ENCODE peak calls at places on chromosomes 13 and 19, in five cellular contexts. Y is body of pancreas, E is ovary, P is lower lobe of right lung, V is dorsolateral prefrontal cortex. Z is an unnamed sample.

GRCh38 chr19:41328818-41329220 is 18.8 kb downstream of the CCDC97 start:
- DNase-seq in Y (peak; percentile 57), E (no peak), P (no peak), V (no peak), Z (peak; percentile 86)

GRCh38 chr19:28290963-28291657 is 921.8 kb downstream of the UQCRFS1 start:
- DNase-seq in Y (no peak), E (no peak), P (no peak), V (no peak), Z (no peak)

GRCh38 chr19:3056454-3057016 is 5.8 kb downstream of the TLE5 start:
- DNase-seq in Y (no peak), E (peak; percentile 61), P (no peak), V (no peak), Z (no peak)

GRCh38 chr13:89255844-89256406 is 1584.8 kb downstream of the SLITRK5 start:
- DNase-seq in Y (no peak), E (no peak), P (no peak), V (no peak), Z (no peak)

GRCh38 chr13:113641426-113641825 is 16.6 kb downstream of the ATP4B start:
- DNase-seq in Y (no peak), E (no peak), P (peak; percentile 14), V (no peak), Z (no peak)

GRCh38 chr19:3397266-3398022 is 31.1 kb downstream of the NFIC start:
- DNase-seq in Y (peak; percentile 68), E (no peak), P (peak; percentile 73), V (no peak), Z (no peak)

GRCh38 chr13:50644081-50644871 is 199.2 kb downstream of the DLEU7 start:
- DNase-seq in Y (no peak), E (no peak), P (no peak), V (no peak), Z (no peak)

GRCh38 chr13:93882086-93882651 is 597.3 kb downstream of the DCT start:
- DNase-seq in Y (no peak), E (no peak), P (no peak), V (no peak), Z (no peak)

GRCh38 chr19:3137139-3137538 is 1.3 kb downstream of the GNA15 start:
- DNase-seq in Y (no peak), E (peak; percentile 77), P (no peak), V (no peak), Z (no peak)

GRCh38 chr19:46840157-46840942 is 10.3 kb downstream of the AP2S1 start:
- DNase-seq in Y (peak; percentile 59), E (peak; percentile 67), P (no peak), V (peak; percentile 28), Z (no peak)

GRCh38 chr13:99351772-99352171 is 44.6 kb upstream of the GPR183 start:
- DNase-seq in Y (no peak), E (no peak), P (no peak), V (no peak), Z (no peak)

GRCh38 chr19:12195501-12195860 is 32.6 kb downstream of the ZNF136 start:
- DNase-seq in Y (no peak), E (no peak), P (no peak), V (no peak), Z (no peak)

GRCh38 chr13:57666554-57666953 is 35.0 kb downstream of the PCDH17 start:
- DNase-seq in Y (no peak), E (no peak), P (no peak), V (no peak), Z (no peak)

GRCh38 chr13:43232866-43233265 is 209.5 kb downstream of the DNAJC15 start:
- DNase-seq in Y (peak; percentile 26), E (no peak), P (no peak), V (no peak), Z (no peak)

GRCh38 chr19:46731007-46731501 is 14.1 kb upstream of the PRKD2 start:
- DNase-seq in Y (peak; percentile 65), E (no peak), P (peak; percentile 78), V (no peak), Z (peak; percentile 92)

GRCh38 chr13:36736119-36736726 is 62.4 kb downstream of the SERTM1 start:
- DNase-seq in Y (peak; percentile 58), E (peak; percentile 32), P (no peak), V (peak; percentile 42), Z (no peak)

GRCh38 chr19:5170329-5170745 is 170.3 kb downstream of the PTPRS start:
- DNase-seq in Y (no peak), E (peak; percentile 27), P (peak; percentile 55), V (no peak), Z (no peak)

GRCh38 chr13:39506559-39507390 is 96.2 kb downstream of the LHFPL6 start:
- DNase-seq in Y (no peak), E (no peak), P (no peak), V (no peak), Z (no peak)

GRCh38 chr13:110331362-110331761 is 24.3 kb downstream of the COL4A2 start:
- DNase-seq in Y (no peak), E (peak; percentile 70), P (no peak), V (no peak), Z (no peak)

GRCh38 chr13:35518337-35518736 is 41.8 kb upstream of the MAB21L1 start:
- DNase-seq in Y (no peak), E (no peak), P (no peak), V (no peak), Z (no peak)

GRCh38 chr19:15091918-15092753 is 10.1 kb downstream of the OR1I1 start:
- DNase-seq in Y (peak; percentile 88), E (no peak), P (no peak), V (no peak), Z (peak; percentile 29)

GRCh38 chr19:10751109-10751972 is 33.5 kb downstream of the DNM2 start:
- DNase-seq in Y (peak; percentile 75), E (no peak), P (peak; percentile 81), V (no peak), Z (peak; percentile 60)

GRCh38 chr19:38307597-38307996 is 3.5 kb downstream of the C19orf33 start:
- DNase-seq in Y (no peak), E (no peak), P (no peak), V (no peak), Z (no peak)

GRCh38 chr19:4504874-4505569 is 13.3 kb downstream of the PLIN4 start:
- DNase-seq in Y (no peak), E (no peak), P (no peak), V (no peak), Z (peak; percentile 36)

GRCh38 chr13:26074706-26075105 is 22.9 kb upstream of the SHISA2 start:
- DNase-seq in Y (no peak), E (no peak), P (no peak), V (no peak), Z (no peak)

GRCh38 chr13:62747152-62747551 is 1331.5 kb upstream of the PCDH20 start:
- DNase-seq in Y (no peak), E (no peak), P (no peak), V (no peak), Z (no peak)

GRCh38 chr19:34330116-34330515 is 34.9 kb upstream of the GPI start:
- DNase-seq in Y (no peak), E (no peak), P (no peak), V (no peak), Z (no peak)

GRCh38 chr19:47398707-47399106 is 20.6 kb downstream of the MEIS3 start:
- DNase-seq in Y (no peak), E (no peak), P (no peak), V (no peak), Z (no peak)

GRCh38 chr13:98406475-98406874 is 170.4 kb downstream of the STK24 start:
- DNase-seq in Y (peak; percentile 17), E (no peak), P (no peak), V (no peak), Z (no peak)

GRCh38 chr13:85508683-85509329 is 290.4 kb downstream of the SLITRK6 start:
- DNase-seq in Y (no peak), E (no peak), P (no peak), V (no peak), Z (no peak)

GRCh38 chr19:34428549-34429285 is 536 bp downstream of the UBA2 start:
- DNase-seq in Y (peak; percentile 17), E (no peak), P (peak; percentile 59), V (peak; percentile 33), Z (peak; percentile 50)

GRCh38 chr19:50460161-50460765 is 16.0 kb upstream of the EMC10 start:
- DNase-seq in Y (no peak), E (no peak), P (no peak), V (no peak), Z (no peak)
- TF ChIP-seq CTCF in Y (no peak), E (no peak), P (no peak), V (no peak), Z (no peak)

DNA sequence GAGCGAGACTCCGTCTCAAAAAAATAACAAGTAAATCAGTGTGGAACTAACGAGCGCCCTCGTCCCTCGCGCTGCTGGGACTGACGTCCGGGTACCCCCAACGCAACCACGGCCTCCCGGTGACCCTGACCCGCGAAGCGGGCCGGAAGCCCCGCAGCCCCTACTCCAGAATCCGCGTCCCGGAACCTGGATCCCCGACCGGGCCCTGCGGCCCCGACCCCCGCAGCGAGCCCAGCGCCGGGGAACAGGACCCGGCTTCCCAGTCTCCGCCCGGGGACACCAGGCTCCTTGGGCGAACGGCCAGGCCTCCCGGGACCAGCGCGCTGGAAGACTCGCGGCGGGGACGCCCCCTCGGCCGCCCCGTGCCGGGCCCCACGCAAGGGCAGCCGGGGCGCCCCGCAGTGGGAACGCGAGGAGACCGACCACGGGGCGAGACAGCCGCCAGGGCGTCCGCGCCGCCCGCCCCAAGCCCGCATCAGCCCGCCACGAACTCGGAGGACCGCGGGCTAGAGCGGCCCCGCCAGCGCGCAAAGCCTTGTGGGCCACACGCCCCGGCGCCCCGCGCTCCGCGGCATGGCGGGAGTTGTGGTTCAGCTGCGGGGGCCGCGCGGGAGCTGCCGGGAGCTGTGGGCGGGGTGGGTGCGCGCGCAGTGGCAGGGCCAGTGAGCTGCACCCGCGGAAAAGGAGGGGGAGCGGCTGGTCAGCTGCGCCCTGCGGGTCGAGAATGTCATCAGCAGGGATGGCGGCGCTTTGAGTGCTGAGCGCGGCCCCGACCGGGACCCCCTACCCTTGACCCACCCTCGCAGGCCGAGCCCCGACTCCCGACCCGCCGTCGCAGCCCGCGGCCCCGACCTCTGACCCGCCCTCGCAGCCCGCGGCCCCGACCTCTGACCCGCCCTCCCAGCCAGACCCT is 7.5 kb upstream of the MADCAM1 start:
- DNase-seq in Y (peak; percentile 95), E (peak; percentile 96), P (peak; percentile 98), V (peak; percentile 95), Z (peak; percentile 92)
- TF ChIP-seq CTCF in Y (no peak), E (peak; percentile 52), P (no peak), V (no peak), Z (no peak)

DNA sequence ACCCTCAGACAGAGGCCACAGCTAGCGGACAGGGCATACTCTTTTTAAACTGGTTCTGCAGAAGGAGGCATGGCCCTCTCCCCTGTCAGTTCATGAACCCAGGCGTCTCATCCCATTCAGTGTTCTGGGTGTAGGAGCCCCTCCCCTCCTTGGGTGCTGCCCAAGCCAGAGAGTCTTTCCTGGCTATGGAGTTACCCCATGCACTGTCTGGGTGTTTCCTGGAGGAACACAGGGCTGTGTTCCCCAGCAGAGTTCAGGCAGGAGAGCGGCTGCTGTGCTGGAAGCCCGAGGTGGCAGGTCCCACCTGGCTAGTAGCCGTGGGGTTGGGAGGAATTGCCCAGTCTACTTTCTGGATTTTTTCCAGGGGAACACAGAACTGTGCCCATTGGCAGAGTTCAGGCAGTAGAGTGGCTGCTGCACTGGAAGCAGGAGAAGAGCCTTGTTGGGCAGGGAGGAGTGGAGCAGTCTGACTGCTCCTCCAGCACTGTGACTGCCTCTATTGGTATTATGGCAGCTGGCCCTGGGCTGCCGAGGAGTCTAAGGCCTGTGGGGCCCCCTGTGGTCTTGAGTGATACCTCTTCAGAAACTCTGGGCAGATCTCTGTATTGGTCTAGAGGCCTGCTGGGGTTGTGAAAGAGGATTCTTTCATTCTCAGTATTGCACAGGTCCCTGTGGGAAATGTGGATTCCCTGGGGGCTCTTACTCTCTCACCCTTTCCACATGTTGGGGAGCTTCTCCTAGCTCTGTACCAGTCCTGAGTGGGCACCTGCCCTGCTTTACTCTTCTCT is 168.3 kb downstream of the PCDH20 start:
- DNase-seq in Y (no peak), E (no peak), P (no peak), V (no peak), Z (no peak)
- TF ChIP-seq CTCF in Y (no peak), E (no peak), P (no peak), V (no peak), Z (no peak)

GRCh38 chr19:1601613-1602064 is 3.6 kb downstream of the UQCR11 start:
- DNase-seq in Y (no peak), E (no peak), P (no peak), V (no peak), Z (no peak)
- TF ChIP-seq CTCF in Y (no peak), E (no peak), P (no peak), V (no peak), Z (no peak)

Z was measured in CD14-positive monocyte.